ENCODE peak calls at places on chromosomes 2 and 18, in seven cellular contexts. S is endothelial cell; R is HT-29; X is Caki2; J is heart left ventricle; L is HCT116; B is activated CD4-positive, alpha-beta T cell treated with anti-CD3 and anti-CD28 coated beads, Interleukin-2, amount 10 ng/mL, durations not matched to agents 7 days and 5 days. H is an unnamed sample.
A peak's percentile ranks its signal among the peaks of the same experiment; 100 is the strongest.

GRCh38 chr2:28658369-28658768 is 93.3 kb upstream of the PPP1CB start:
- DNase-seq in X (peak; percentile 46), J (no peak), R (no peak), B (no peak), S (no peak), L (no peak), H (no peak)

GRCh38 chr2:22691666-22692065 is 693.3 kb upstream of the KLHL29 start:
- DNase-seq in B (no peak), X (no peak), R (no peak), J (no peak), S (no peak), L (no peak), H (no peak)

GRCh38 chr18:58313491-58314032 is 269.5 kb downstream of the NEDD4L start:
- DNase-seq in S (no peak), B (no peak), R (peak; percentile 25), J (peak; percentile 59), X (peak; percentile 23), L (no peak), H (peak; percentile 21)

GRCh38 chr2:227423633-227424499 is 36.1 kb upstream of the SCYGR1 start:
- DNase-seq in S (no peak), L (no peak), X (no peak), B (no peak), J (no peak), R (no peak), H (no peak)

GRCh38 chr2:120564213-120565094 is 171.2 kb upstream of the GLI2 start:
- DNase-seq in B (no peak), S (no peak), R (peak; percentile 37), X (peak; percentile 98), J (no peak), L (no peak), H (no peak)

GRCh38 chr18:76126327-76126726 is 368.7 kb downstream of the ZNF516 start:
- DNase-seq in S (peak; percentile 15), J (no peak), B (no peak), L (no peak), R (no peak), X (no peak), H (no peak)

GRCh38 chr2:70728128-70728527 is 39.9 kb downstream of the ADD2 start:
- DNase-seq in J (no peak), L (no peak), X (no peak), R (no peak), B (no peak), S (no peak), H (no peak)

GRCh38 chr18:22813648-22814328 is 119.3 kb upstream of the RBBP8 start:
- DNase-seq in R (peak; percentile 30), X (no peak), B (peak; percentile 24), S (no peak), J (no peak), L (no peak), H (peak; percentile 21)

GRCh38 chr2:231200805-231201474 is 2.5 kb downstream of the ARMC9 start:
- DNase-seq in X (no peak), S (no peak), B (no peak), J (no peak), L (no peak), R (no peak), H (peak; percentile 59)

GRCh38 chr2:229653551-229653950 is 60.8 kb downstream of the DNER start:
- DNase-seq in R (no peak), X (no peak), J (no peak), S (no peak), L (no peak), B (no peak), H (no peak)

GRCh38 chr2:239600650-239601049 is 199.8 kb upstream of the HDAC4 start:
- DNase-seq in R (no peak), S (no peak), J (no peak), B (no peak), L (no peak), X (no peak), H (no peak)

GRCh38 chr2:101766871-101767739 is 69.6 kb downstream of the MAP4K4 start:
- DNase-seq in X (peak; percentile 93), S (no peak), R (peak; percentile 28), L (no peak), B (no peak), J (no peak), H (peak; percentile 76)

GRCh38 chr2:231923951-231924888 is 2.0 kb downstream of the NPPC start:
- DNase-seq in L (no peak), J (no peak), S (no peak), X (no peak), B (no peak), R (no peak), H (no peak)

GRCh38 chr2:206971805-206972204 is 32.5 kb downstream of the CPO start:
- DNase-seq in L (no peak), B (no peak), R (no peak), S (no peak), J (no peak), X (no peak), H (no peak)

GRCh38 chr2:235098273-235098672 is 146.5 kb downstream of the SH3BP4 start:
- DNase-seq in B (no peak), J (no peak), R (peak; percentile 9), L (no peak), X (peak; percentile 25), S (no peak), H (peak; percentile 23)

GRCh38 chr18:1104265-1104792 is 199.7 kb downstream of the ADCYAP1 start:
- DNase-seq in S (no peak), B (no peak), L (no peak), J (no peak), R (no peak), X (no peak), H (peak; percentile 15)

GRCh38 chr2:241803387-241804325 is 5.3 kb upstream of the NEU4 start:
- DNase-seq in L (no peak), S (peak; percentile 19), J (peak; percentile 74), B (peak; percentile 40), R (no peak), X (no peak), H (no peak)

GRCh38 chr2:9330639-9331270 is 92.6 kb downstream of the ITGB1BP1 start:
- DNase-seq in X (no peak), B (no peak), R (no peak), S (no peak), L (no peak), J (no peak), H (no peak)

GRCh38 chr2:170525566-170525900 is 189.6 kb upstream of the SP5 start:
- DNase-seq in B (no peak), X (peak; percentile 53), S (no peak), R (peak; percentile 46), L (peak; percentile 71), J (peak; percentile 77), H (peak; percentile 94)